ENCODE peak calls at places on chromosomes 12 and 14, in five cellular contexts. S is stimulated activated naive CD4-positive, alpha-beta T cell; T is ovary; X is T-helper 9 cell; H is HFF-Myc. Q is an unnamed sample.
A peak's percentile ranks its signal among the peaks of the same experiment; 100 is the strongest.

GRCh38 chr14:60637490-60638452 is 11.5 kb downstream of the SIX1 start:
- DNase-seq in S (no peak), T (no peak), X (no peak), H (no peak), Q (no peak)

GRCh38 chr12:120999191-121000120 is 16.8 kb downstream of the C12orf43 start:
- DNase-seq in S (no peak), T (no peak), X (no peak), H (no peak), Q (no peak)

GRCh38 chr12:130429656-130430505 is 92.2 kb downstream of the PIWIL1 start:
- DNase-seq in S (no peak), T (no peak), X (no peak), H (no peak), Q (no peak)

GRCh38 chr12:90174198-90174510 is 465.5 kb upstream of the ATP2B1 start:
- DNase-seq in S (no peak), T (no peak), X (no peak), H (no peak), Q (no peak)

GRCh38 chr12:46459111-46459510 is 86.5 kb upstream of the SLC38A2 start:
- DNase-seq in S (no peak), T (no peak), X (no peak), H (no peak), Q (no peak)

GRCh38 chr14:35742448-35742847 is 66.6 kb downstream of the RALGAPA1 start:
- DNase-seq in S (no peak), T (no peak), X (no peak), H (no peak), Q (no peak)

GRCh38 chr12:118346895-118347294 is 25.8 kb downstream of the TAOK3 start:
- DNase-seq in S (no peak), T (no peak), X (no peak), H (no peak), Q (no peak)

GRCh38 chr12:109600481-109600880 is 26.9 kb downstream of the MVK start:
- DNase-seq in S (no peak), T (no peak), X (no peak), H (no peak), Q (no peak)

GRCh38 chr12:132070298-132070697 is 73.8 kb downstream of the DDX51 start:
- DNase-seq in S (no peak), T (no peak), X (no peak), H (no peak), Q (no peak)

GRCh38 chr12:54277823-54278276 is 2.1 kb downstream of the CBX5 start:
- DNase-seq in S (no peak), T (no peak), X (no peak), H (no peak), Q (no peak)

GRCh38 chr12:123270380-123271181 is 1.1 kb downstream of the CDK2AP1 start:
- DNase-seq in S (no peak), T (peak; percentile 61), X (no peak), H (no peak), Q (peak; percentile 52)

GRCh38 chr12:72547593-72547992 is 275.4 kb downstream of the TRHDE start:
- DNase-seq in S (no peak), T (no peak), X (no peak), H (peak; percentile 30), Q (no peak)

GRCh38 chr12:123379391-123379790 is 4.5 kb upstream of the KMT5A start:
- DNase-seq in S (no peak), T (no peak), X (no peak), H (no peak), Q (no peak)

GRCh38 chr14:78683206-78683605 is 513.0 kb downstream of the NRXN3 start:
- DNase-seq in S (no peak), T (no peak), X (no peak), H (no peak), Q (no peak)

GRCh38 chr14:96204151-96205058 is at the start of gene BDKRB2:
- DNase-seq in S (no peak), T (peak; percentile 57), X (no peak), H (peak; percentile 46), Q (no peak)

GRCh38 chr12:80712866-80713265 is 3.8 kb upstream of the MYF5 start:
- DNase-seq in S (no peak), T (no peak), X (no peak), H (no peak), Q (no peak)

GRCh38 chr12:53660064-53660463 is 15.8 kb downstream of the ATP5MC2 start:
- DNase-seq in S (no peak), T (peak; percentile 61), X (no peak), H (no peak), Q (no peak)

GRCh38 chr14:94481468-94482131 is 5.6 kb upstream of the SERPINA9 start:
- DNase-seq in S (no peak), T (no peak), X (no peak), H (no peak), Q (no peak)

GRCh38 chr12:101490286-101490920 is 15.3 kb downstream of the SPIC start:
- DNase-seq in S (no peak), T (no peak), X (no peak), H (peak; percentile 2), Q (peak; percentile 51)

GRCh38 chr12:130961921-130962326 is 8.2 kb downstream of the ADGRD1 start:
- DNase-seq in S (no peak), T (no peak), X (no peak), H (no peak), Q (no peak)

GRCh38 chr12:122886851-122887816 is 8.8 kb downstream of the VPS37B start:
- DNase-seq in S (no peak), T (no peak), X (no peak), H (no peak), Q (no peak)

GRCh38 chr14:23058654-23059504 is 1.6 kb upstream of the CDH24 start:
- DNase-seq in S (no peak), T (peak; percentile 36), X (no peak), H (no peak), Q (no peak)

GRCh38 chr12:19978193-19978592 is 390.1 kb upstream of the PDE3A start:
- DNase-seq in S (no peak), T (no peak), X (no peak), H (peak; percentile 97), Q (no peak)

GRCh38 chr12:57395121-57395520 is 35.7 kb downstream of the R3HDM2 start:
- DNase-seq in S (no peak), T (no peak), X (no peak), H (no peak), Q (no peak)

GRCh38 chr12:31363826-31364225 is 37.9 kb upstream of the SINHCAF start:
- DNase-seq in S (no peak), T (no peak), X (no peak), H (no peak), Q (no peak)

GRCh38 chr12:49296034-49296835 is 1.3 kb downstream of the PRPH start:
- DNase-seq in S (peak; percentile 41), T (peak; percentile 44), X (peak; percentile 60), H (no peak), Q (no peak)

GRCh38 chr14:64082837-64083236 is 211.3 kb downstream of the ESR2 start:
- DNase-seq in S (no peak), T (peak; percentile 49), X (no peak), H (no peak), Q (no peak)

GRCh38 chr14:52266179-52266578 is 1.3 kb upstream of the PTGDR start:
- DNase-seq in S (no peak), T (no peak), X (no peak), H (no peak), Q (peak; percentile 65)

GRCh38 chr12:94644141-94644575 is 6.2 kb downstream of the TMCC3 start:
- DNase-seq in S (no peak), T (no peak), X (no peak), H (no peak), Q (no peak)

GRCh38 chr12:26555139-26555538 is 277.9 kb downstream of the ITPR2 start:
- DNase-seq in S (no peak), T (no peak), X (no peak), H (no peak), Q (no peak)

GRCh38 chr14:51118993-51119392 is 24.1 kb upstream of the TRIM9 start:
- DNase-seq in S (no peak), T (no peak), X (no peak), H (no peak), Q (no peak)

GRCh38 chr12:126742326-126742725 is 1524.6 kb upstream of the TMEM132C start:
- DNase-seq in S (no peak), T (no peak), X (no peak), H (no peak), Q (no peak)

Q was measured in HAP-1.